ENCODE peak calls at places on chromosomes 13 and 19, in five cellular contexts. One of them, this sample, is unnamed.

GRCh38 chr19:17542793-17543582 is 12.5 kb upstream of the COLGALT1 start:
- DNase-seq in GM23338: no peak
- DNase-seq in MM.1S: no peak
- DNase-seq in thyroid gland: no peak
- DNase-seq in IMR-90: no peak
- DNase-seq in this sample: no peak

GRCh38 chr13:80923907-80924306 is 583.0 kb upstream of the SPRY2 start:
- DNase-seq in GM23338: peak; percentile 8
- DNase-seq in MM.1S: no peak
- DNase-seq in thyroid gland: no peak
- DNase-seq in IMR-90: no peak
- DNase-seq in this sample: no peak

GRCh38 chr13:113562085-113562749 is 22.3 kb upstream of the TFDP1 start:
- DNase-seq in GM23338: peak; percentile 93
- DNase-seq in MM.1S: peak; percentile 56
- DNase-seq in thyroid gland: peak; percentile 64
- DNase-seq in IMR-90: peak; percentile 76
- DNase-seq in this sample: no peak

GRCh38 chr13:24684600-24684998 is 4.4 kb downstream of the ATP12A start:
- DNase-seq in GM23338: no peak
- DNase-seq in MM.1S: no peak
- DNase-seq in thyroid gland: no peak
- DNase-seq in IMR-90: no peak
- DNase-seq in this sample: no peak

GRCh38 chr13:20127563-20128458 is 33.0 kb downstream of the GJA3 start:
- DNase-seq in GM23338: peak; percentile 68
- DNase-seq in MM.1S: peak; percentile 18
- DNase-seq in thyroid gland: peak; percentile 73
- DNase-seq in IMR-90: peak; percentile 16
- DNase-seq in this sample: no peak

GRCh38 chr19:36918090-36918489 is 2.0 kb downstream of the ZNF568 start:
- DNase-seq in GM23338: no peak
- DNase-seq in MM.1S: no peak
- DNase-seq in thyroid gland: no peak
- DNase-seq in IMR-90: no peak
- DNase-seq in this sample: no peak

GRCh38 chr19:49758292-49758691 is 4.8 kb downstream of the TSKS start:
- DNase-seq in GM23338: no peak
- DNase-seq in MM.1S: no peak
- DNase-seq in thyroid gland: no peak
- DNase-seq in IMR-90: peak; percentile 83
- DNase-seq in this sample: no peak

GRCh38 chr19:2603320-2603719 is 99.2 kb downstream of the GNG7 start:
- DNase-seq in GM23338: peak; percentile 75
- DNase-seq in MM.1S: no peak
- DNase-seq in thyroid gland: peak; percentile 45
- DNase-seq in IMR-90: no peak
- DNase-seq in this sample: no peak

GRCh38 chr13:94303644-94304174 is 175.8 kb downstream of the DCT start:
- DNase-seq in GM23338: peak; percentile 29
- DNase-seq in MM.1S: no peak
- DNase-seq in thyroid gland: no peak
- DNase-seq in IMR-90: no peak
- DNase-seq in this sample: no peak

GRCh38 chr13:24172071-24172470 is 11.6 kb downstream of the SPATA13 start:
- DNase-seq in GM23338: no peak
- DNase-seq in MM.1S: no peak
- DNase-seq in thyroid gland: no peak
- DNase-seq in IMR-90: no peak
- DNase-seq in this sample: no peak

GRCh38 chr19:41401483-41401882 is 3.9 kb downstream of the BCKDHA start:
- DNase-seq in GM23338: no peak
- DNase-seq in MM.1S: no peak
- DNase-seq in thyroid gland: no peak
- DNase-seq in IMR-90: no peak
- DNase-seq in this sample: no peak

GRCh38 chr13:20337894-20338551 is 105.9 kb upstream of the GJB6 start:
- DNase-seq in GM23338: no peak
- DNase-seq in MM.1S: no peak
- DNase-seq in thyroid gland: no peak
- DNase-seq in IMR-90: no peak
- DNase-seq in this sample: no peak

GRCh38 chr19:4639531-4640246 is 373 bp downstream of the TNFAIP8L1 start:
- DNase-seq in GM23338: no peak
- DNase-seq in MM.1S: no peak
- DNase-seq in thyroid gland: no peak
- DNase-seq in IMR-90: no peak
- DNase-seq in this sample: no peak

DNA sequence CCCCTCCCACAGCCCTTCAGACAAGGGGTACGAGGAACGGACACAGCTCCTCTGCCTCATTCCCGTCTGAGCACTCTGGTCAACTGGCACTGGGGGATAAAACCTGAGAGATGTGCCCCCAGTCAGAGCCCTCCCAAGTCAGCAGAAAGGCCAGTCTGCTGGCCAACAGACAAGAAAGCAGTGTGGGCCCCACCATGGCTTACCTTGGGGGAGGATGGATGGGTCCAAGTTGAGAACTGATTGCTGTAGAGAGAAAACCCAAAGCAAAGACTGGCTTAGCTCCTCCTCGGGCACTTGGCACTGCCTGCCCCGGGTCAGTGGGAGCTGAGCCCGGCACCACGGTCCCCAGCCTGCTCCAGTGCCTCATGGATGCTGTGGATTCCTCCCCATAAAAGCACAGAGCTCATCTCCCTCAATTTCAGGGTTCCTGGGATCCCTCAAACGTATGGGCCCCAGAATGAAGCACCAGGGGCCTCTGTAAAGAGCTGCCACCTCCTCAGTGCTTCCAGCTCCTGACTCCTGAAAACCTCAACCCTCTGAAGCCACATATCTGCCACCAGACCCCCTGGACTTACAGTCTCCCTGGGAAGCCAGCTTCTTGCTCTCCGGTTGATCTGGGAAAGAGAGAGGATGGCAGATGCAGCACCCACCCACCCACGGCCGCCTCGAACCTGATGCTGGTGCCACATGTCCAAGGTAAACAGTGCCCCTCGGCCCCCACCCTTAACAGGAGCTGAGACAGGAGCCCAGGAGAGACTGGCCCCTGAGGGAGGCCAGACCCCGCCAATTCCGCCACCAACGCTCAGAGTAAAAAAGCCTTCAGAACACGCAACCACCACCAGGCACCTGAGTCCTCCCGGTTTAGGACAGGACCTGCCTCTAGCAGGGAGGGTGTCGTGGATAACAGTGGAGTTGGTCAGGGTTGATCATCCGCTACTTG is 3.3 kb downstream of the KHSRP start:
- DNase-seq in GM23338: no peak
- DNase-seq in MM.1S: no peak
- DNase-seq in thyroid gland: no peak
- DNase-seq in IMR-90: no peak
- DNase-seq in this sample: no peak
- H3K36me3 ChIP-seq in GM23338: peaks cover 43% of the 10 kb centered on the region
- H3K36me3 ChIP-seq in MM.1S: peaks cover 42% of the 10 kb centered on the region
- H3K36me3 ChIP-seq in thyroid gland: peaks cover 50% of the 10 kb centered on the region
- H3K36me3 ChIP-seq in IMR-90: peaks cover 52% of the 10 kb centered on the region
- H3K36me3 ChIP-seq in this sample: peaks cover 52% of the 10 kb centered on the region

DNA sequence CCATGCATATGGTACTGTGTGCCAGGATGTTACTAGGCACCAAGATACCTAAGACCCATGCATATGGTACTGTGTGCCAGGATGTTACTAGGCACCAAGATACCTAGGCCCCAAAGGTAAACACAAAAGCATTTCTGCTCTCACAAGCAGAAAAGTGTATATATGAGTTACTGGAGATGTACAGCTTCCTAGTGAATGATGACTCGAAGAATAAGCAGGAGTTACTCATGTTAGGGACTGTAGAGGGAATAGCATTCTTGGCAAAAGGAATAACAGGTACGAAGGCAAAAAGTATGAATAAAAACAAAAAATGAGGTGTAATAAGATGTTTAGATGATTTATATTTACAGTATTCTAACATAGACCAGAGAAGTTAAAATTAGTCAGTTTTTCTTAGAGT is 383.7 kb downstream of the DIAPH3 start:
- DNase-seq in GM23338: no peak
- DNase-seq in MM.1S: no peak
- DNase-seq in thyroid gland: no peak
- DNase-seq in IMR-90: peak; percentile 59
- DNase-seq in this sample: no peak
- H3K36me3 ChIP-seq in GM23338: no peaks in the 10 kb centered on the region
- H3K36me3 ChIP-seq in MM.1S: no peaks in the 10 kb centered on the region
- H3K36me3 ChIP-seq in thyroid gland: no peaks in the 10 kb centered on the region
- H3K36me3 ChIP-seq in IMR-90: no peaks in the 10 kb centered on the region
- H3K36me3 ChIP-seq in this sample: no peaks in the 10 kb centered on the region

GRCh38 chr19:45924891-45925447 is 10.4 kb upstream of the NANOS2 start:
- DNase-seq in GM23338: no peak
- DNase-seq in MM.1S: no peak
- DNase-seq in thyroid gland: no peak
- DNase-seq in IMR-90: no peak
- DNase-seq in this sample: no peak
- H3K36me3 ChIP-seq in GM23338: no peaks in the 10 kb centered on the region
- H3K36me3 ChIP-seq in MM.1S: no peaks in the 10 kb centered on the region
- H3K36me3 ChIP-seq in thyroid gland: no peaks in the 10 kb centered on the region
- H3K36me3 ChIP-seq in IMR-90: no peaks in the 10 kb centered on the region
- H3K36me3 ChIP-seq in this sample: no peaks in the 10 kb centered on the region

DNA sequence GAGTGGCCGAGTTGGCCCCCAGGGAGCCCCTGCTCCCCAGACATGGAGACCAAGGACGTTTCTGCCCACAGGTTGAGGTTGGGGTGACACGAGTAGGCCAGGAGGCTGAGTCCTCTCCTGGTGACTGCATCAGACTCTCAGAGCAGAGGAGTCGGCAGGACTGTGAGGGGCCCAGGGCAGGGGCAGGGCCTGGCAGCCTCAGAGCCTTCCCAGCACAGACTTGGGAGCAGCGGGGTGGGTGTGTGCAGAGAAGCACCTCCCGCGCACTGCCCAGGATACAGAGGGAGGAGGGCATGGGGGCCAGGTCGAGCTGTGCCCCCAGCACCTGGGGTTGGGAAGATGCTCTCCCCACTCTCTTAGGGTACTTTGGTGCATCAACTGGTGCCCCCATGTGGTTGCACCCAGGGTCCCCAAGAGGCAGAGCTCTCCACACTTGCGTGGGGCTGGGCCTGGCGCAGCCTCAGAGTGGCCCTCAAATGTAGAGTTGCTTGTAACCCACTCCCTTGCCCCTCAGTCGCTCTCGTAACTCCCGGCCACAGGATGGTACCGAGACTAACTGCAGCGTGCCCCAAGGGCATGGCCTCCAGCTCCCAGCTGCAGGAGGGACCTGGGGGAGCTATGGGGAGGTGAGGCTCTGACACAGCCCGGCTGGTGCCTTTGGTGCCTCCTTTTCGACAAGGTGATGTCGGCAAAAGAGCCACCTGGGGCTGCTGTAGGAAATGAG is 15.9 kb downstream of the TSSK6 start:
- DNase-seq in GM23338: no peak
- DNase-seq in MM.1S: no peak
- DNase-seq in thyroid gland: no peak
- DNase-seq in IMR-90: no peak
- DNase-seq in this sample: no peak
- H3K36me3 ChIP-seq in GM23338: peaks cover 15% of the 10 kb centered on the region
- H3K36me3 ChIP-seq in MM.1S: no peaks in the 10 kb centered on the region
- H3K36me3 ChIP-seq in thyroid gland: peaks cover 66% of the 10 kb centered on the region
- H3K36me3 ChIP-seq in IMR-90: peaks cover 78% of the 10 kb centered on the region
- H3K36me3 ChIP-seq in this sample: peaks cover 93% of the 10 kb centered on the region

This sample was measured in effector memory CD4-positive, alpha-beta T cell.